ENCODE peak calls at places on chromosomes 6 and 20, in eight cellular contexts. V, D, X, S, Z, P, F and T are unnamed samples. For H3K4me1, the result is how much of the 10 kb centered on the place peaks cover.

GRCh38 chr6:53411451-53411850 is 62.7 kb upstream of the ELOVL5 start:
- DNase-seq in V (no peak), D (peak), X (peak), S (no peak), Z (no peak), P (no peak), F (peak), T (no peak)

GRCh38 chr20:56690531-56691175 is 61.5 kb downstream of the TFAP2C start:
- DNase-seq in V (no peak), D (no peak), X (no peak), S (no peak), Z (no peak), P (no peak), F (no peak), T (peak)

GRCh38 chr6:150183966-150184365 is 41.1 kb downstream of the PPP1R14C start:
- DNase-seq in V (no peak), D (no peak), X (no peak), S (no peak), Z (no peak), P (no peak), F (no peak), T (no peak)

GRCh38 chr6:107196143-107196542 is 80.8 kb upstream of the BEND3 start:
- DNase-seq in V (no peak), D (no peak), X (no peak), S (no peak), Z (no peak), P (no peak), F (no peak), T (no peak)

GRCh38 chr6:44697333-44697732 is 309.8 kb downstream of the CDC5L start:
- DNase-seq in V (no peak), D (peak), X (no peak), S (no peak), Z (peak), P (peak), F (no peak), T (no peak)

GRCh38 chr6:21438237-21438985 is 155.1 kb upstream of the SOX4 start:
- DNase-seq in V (no peak), D (no peak), X (peak), S (no peak), Z (no peak), P (no peak), F (peak), T (peak)

GRCh38 chr6:169991031-169991390 is 239.6 kb downstream of the ERMARD start:
- DNase-seq in V (no peak), D (no peak), X (no peak), S (no peak), Z (no peak), P (peak), F (no peak), T (no peak)

GRCh38 chr6:28424163-28424562 is 19.1 kb downstream of the ZSCAN23 start:
- DNase-seq in V (no peak), D (no peak), X (no peak), S (no peak), Z (no peak), P (no peak), F (no peak), T (peak)

GRCh38 chr20:8718214-8718613 is 350.7 kb upstream of the PLCB4 start:
- DNase-seq in V (peak), D (no peak), X (no peak), S (no peak), Z (peak), P (no peak), F (no peak), T (no peak)

GRCh38 chr6:13696226-13696625 is 15.4 kb downstream of the RANBP9 start:
- DNase-seq in V (no peak), D (no peak), X (peak), S (no peak), Z (no peak), P (no peak), F (peak), T (no peak)

GRCh38 chr20:20338133-20338730 is 29.7 kb upstream of the INSM1 start:
- DNase-seq in V (no peak), D (no peak), X (no peak), S (no peak), Z (no peak), P (no peak), F (no peak), T (no peak)

GRCh38 chr6:29632789-29633531 is at the start of gene GABBR1:
- DNase-seq in V (peak), D (peak), X (peak), S (peak), Z (peak), P (peak), F (peak), T (peak)

GRCh38 chr6:7532232-7532631 is 9.2 kb upstream of the DSP start:
- DNase-seq in V (no peak), D (no peak), X (no peak), S (no peak), Z (no peak), P (no peak), F (no peak), T (no peak)

GRCh38 chr6:54702772-54703171 is 143.8 kb upstream of the FAM83B start:
- DNase-seq in V (no peak), D (no peak), X (no peak), S (no peak), Z (no peak), P (no peak), F (no peak), T (no peak)

GRCh38 chr6:108623995-108624394 is 63.3 kb downstream of the FOXO3 start:
- DNase-seq in V (no peak), D (no peak), X (no peak), S (no peak), Z (no peak), P (no peak), F (no peak), T (no peak)

GRCh38 chr6:108626777-108627176 is 66.1 kb downstream of the FOXO3 start:
- DNase-seq in V (no peak), D (no peak), X (no peak), S (no peak), Z (no peak), P (no peak), F (no peak), T (no peak)

GRCh38 chr6:108619431-108620197 is 58.9 kb downstream of the FOXO3 start:
- DNase-seq in V (no peak), D (no peak), X (no peak), S (no peak), Z (no peak), P (no peak), F (peak), T (no peak)

GRCh38 chr6:108621117-108621516 is 60.4 kb downstream of the FOXO3 start:
- DNase-seq in V (no peak), D (peak), X (peak), S (no peak), Z (no peak), P (no peak), F (peak), T (peak)

GRCh38 chr6:108622601-108623335 is 62.1 kb downstream of the FOXO3 start:
- DNase-seq in V (peak), D (peak), X (peak), S (peak), Z (peak), P (no peak), F (peak), T (peak)
- TF ChIP-seq CTCF in V (no peak), D (no peak), X (no peak), S (no peak), Z (no peak), P (no peak), F (no peak), T (no peak)

DNA sequence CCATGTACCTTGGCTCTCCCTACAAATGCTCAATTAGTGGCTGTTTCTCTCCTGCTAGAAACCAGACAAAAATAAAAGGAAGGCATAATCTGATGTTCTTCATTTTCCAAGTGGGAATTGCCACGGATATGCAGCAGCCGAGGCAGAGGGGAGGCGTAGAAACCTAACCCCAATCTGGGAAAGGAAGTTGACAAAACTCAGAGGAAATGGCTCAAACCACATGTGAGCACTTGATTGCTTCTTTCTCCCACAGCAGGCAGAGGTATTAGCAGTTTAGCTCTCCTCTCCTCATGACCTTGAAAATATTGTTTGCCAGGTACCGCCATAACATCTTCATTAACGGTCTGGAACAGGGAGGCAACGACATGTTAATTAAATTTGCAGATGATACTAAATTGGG is 3.8 kb upstream of the MLN start:
- DNase-seq in V (no peak), D (no peak), X (no peak), S (no peak), Z (no peak), P (no peak), F (no peak), T (no peak)
- H3K4me1 ChIP-seq in V (under half), D (under half), X (under half), S (under half), Z (under half), P (under half), F (under half), T (under half)

DNA sequence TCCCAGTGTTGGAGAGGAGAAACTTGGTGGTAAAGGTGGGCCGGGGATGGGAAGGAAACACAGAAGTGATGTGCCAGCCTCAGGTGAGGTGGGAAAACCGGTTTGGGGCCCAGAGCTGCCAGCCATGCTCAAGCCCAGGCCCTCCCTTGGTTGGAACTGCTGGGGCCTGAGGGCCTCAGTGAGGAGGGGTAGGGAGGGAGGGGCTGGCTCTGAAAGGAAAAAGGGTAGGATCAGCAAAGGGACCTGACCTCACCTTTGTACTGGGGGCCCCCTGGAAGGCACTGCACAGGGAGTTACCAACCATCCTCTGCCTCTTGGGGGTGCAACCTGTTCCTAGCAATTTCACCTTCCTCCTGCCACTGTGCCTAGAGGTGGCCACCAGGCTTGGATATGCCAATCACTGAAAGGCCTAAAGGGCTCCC is 1.8 kb upstream of the SPEF1 start:
- DNase-seq in V (no peak), D (no peak), X (no peak), S (no peak), Z (no peak), P (no peak), F (no peak), T (no peak)
- H3K27ac ChIP-seq in V (no peak), D (no peak), X (no peak), S (no peak), Z (no peak), P (no peak), F (no peak), T (no peak)

GRCh38 chr20:49964964-49965780 is 17.6 kb upstream of the SNAI1 start:
- DNase-seq in V (no peak), D (peak), X (no peak), S (peak), Z (no peak), P (peak), F (peak), T (no peak)
- TF ChIP-seq CTCF in V (peak), D (peak), X (peak), S (peak), Z (peak), P (peak), F (peak), T (peak)

GRCh38 chr20:44598413-44599290 is 16.3 kb downstream of the PKIG start:
- DNase-seq in V (peak), D (peak), X (no peak), S (no peak), Z (peak), P (no peak), F (no peak), T (no peak)
- H3K4me1 ChIP-seq in V (half or more), D (under half), X (under half), S (under half), Z (half or more), P (under half), F (under half), T (under half)

DNA sequence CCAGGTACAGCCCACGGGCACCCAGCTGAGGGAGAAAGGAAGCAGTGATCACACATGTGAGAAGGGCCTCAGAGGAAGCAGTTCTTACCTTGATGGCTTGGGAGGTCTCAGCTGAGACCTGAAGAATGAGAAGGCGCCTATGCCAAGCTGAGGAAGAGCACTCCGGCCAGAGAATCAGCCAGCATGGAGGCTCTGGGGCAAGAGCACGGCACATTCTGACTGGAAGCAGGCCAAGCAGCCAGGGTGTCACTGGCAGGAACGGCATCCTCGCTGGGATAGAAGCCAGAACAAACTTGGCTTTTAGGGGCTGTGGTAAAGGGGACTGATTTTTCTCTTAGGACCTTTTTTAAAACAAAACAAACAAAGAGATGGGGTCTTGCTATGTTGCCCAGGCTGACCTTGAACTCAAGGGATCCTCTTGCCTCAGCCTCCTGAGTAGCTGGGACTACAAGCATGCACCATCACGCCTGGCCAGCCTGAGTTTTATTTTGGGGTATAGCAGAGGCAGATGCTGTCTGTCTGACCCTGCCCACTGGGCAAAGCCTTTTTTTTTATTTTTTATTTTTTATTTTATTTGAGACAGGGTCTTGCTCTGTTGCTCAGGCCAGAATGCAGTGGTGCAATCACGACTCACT is 17.6 kb downstream of the GHRH start:
- DNase-seq in V (peak), D (peak), X (no peak), S (no peak), Z (peak), P (no peak), F (peak), T (no peak)
- H3K27ac ChIP-seq in V (peak), D (no peak), X (no peak), S (no peak), Z (no peak), P (no peak), F (no peak), T (no peak)

GRCh38 chr20:58829531-58829941 is 21.2 kb downstream of the GNAS-AS1 start:
- DNase-seq in V (peak), D (peak), X (peak), S (no peak), Z (peak), P (no peak), F (peak), T (no peak)
- TF ChIP-seq CTCF in V (peak), D (no peak), X (no peak), S (no peak), Z (peak), P (no peak), F (no peak), T (no peak)

GRCh38 chr20:58097943-58098342 is 130.5 kb downstream of the ANKRD60 start:
- DNase-seq in V (no peak), D (no peak), X (no peak), S (no peak), Z (no peak), P (no peak), F (no peak), T (no peak)
- H3K4me1 ChIP-seq in V (under half), D (under half), X (under half), S (under half), Z (under half), P (under half), F (under half), T (under half)